ENCODE peak calls at places on chromosomes 13 and 19, in five cellular contexts. Y is GM04503; Z is NCI-H345; U is mesenchymal stem cell; S is stimulated activated naive CD4-positive, alpha-beta T cell. P is an unnamed sample.

GRCh38 chr13:38530492-38530891 is 156.4 kb upstream of the FREM2 start:
- DNase-seq in Z (peak; percentile 2), U (peak; percentile 5), Y (no peak), S (no peak), P (no peak)

GRCh38 chr13:99565478-99566124 is 64.3 kb downstream of the TM9SF2 start:
- DNase-seq in S (no peak), U (no peak), Y (no peak), Z (no peak), P (peak; percentile 41)

GRCh38 chr13:45511310-45512147 is 46.8 kb downstream of the COG3 start:
- DNase-seq in Z (peak; percentile 49), S (peak; percentile 71), U (peak; percentile 77), Y (peak; percentile 23), P (peak; percentile 73)

GRCh38 chr19:50425581-50425980 is 6.8 kb downstream of the SPIB start:
- DNase-seq in Y (no peak), Z (no peak), S (no peak), U (no peak), P (no peak)

GRCh38 chr19:57947419-57948134 is at the start of gene ZNF256:
- DNase-seq in Y (peak; percentile 75), Z (peak; percentile 95), U (peak; percentile 95), S (peak; percentile 83), P (peak; percentile 98)

GRCh38 chr19:5339950-5340636 is 519 bp downstream of the PTPRS start:
- DNase-seq in S (peak; percentile 22), Z (peak; percentile 54), Y (no peak), U (no peak), P (peak; percentile 77)

GRCh38 chr19:28794301-28794700 is 418.6 kb downstream of the UQCRFS1 start:
- DNase-seq in U (no peak), S (no peak), Y (no peak), Z (peak; percentile 51), P (no peak)

GRCh38 chr19:53007200-53008054 is 6.3 kb upstream of the ERVV-1 start:
- DNase-seq in Y (no peak), Z (no peak), S (no peak), U (no peak), P (no peak)

GRCh38 chr13:44436589-44437337 is 63.1 kb downstream of the SERP2 start:
- DNase-seq in S (peak; percentile 33), Z (peak; percentile 93), Y (no peak), U (peak; percentile 97), P (peak; percentile 88)

GRCh38 chr19:43305642-43306041 is 36.3 kb upstream of the PSG9 start:
- DNase-seq in Y (no peak), U (no peak), Z (no peak), S (no peak), P (no peak)